ENCODE peak calls at places on chromosomes 12 and 14, in eight cellular contexts. J is small intestine; O is effector memory CD4-positive, alpha-beta T cell; C is SK-N-SH; H is HAP-1; U is endodermal cell; W is fibroblast of lung; T is ascending aorta. B is an unnamed sample.

GRCh38 chr14:61575751-61576150 is 119.6 kb upstream of the HIF1A start:
- DNase-seq in J (peak; percentile 28), O (no peak), C (no peak), H (no peak), U (peak; percentile 3), W (no peak), T (no peak), B (no peak)

GRCh38 chr12:41345071-41345470 is 157.0 kb downstream of the PDZRN4 start:
- DNase-seq in J (no peak), O (no peak), C (no peak), H (peak; percentile 41), U (no peak), W (peak; percentile 50), T (no peak), B (no peak)

GRCh38 chr14:89160437-89160836 is 256.6 kb downstream of the FOXN3 start:
- DNase-seq in J (no peak), O (no peak), C (no peak), H (no peak), U (no peak), W (no peak), T (no peak), B (no peak)

GRCh38 chr14:104240426-104241157 is 102.2 kb downstream of the KIF26A start:
- DNase-seq in J (peak; percentile 50), O (no peak), C (peak; percentile 32), H (no peak), U (peak; percentile 44), W (no peak), T (peak; percentile 31), B (no peak)

GRCh38 chr14:59707778-59708635 is 131.4 kb upstream of the CCDC175 start:
- DNase-seq in J (no peak), O (no peak), C (peak; percentile 19), H (no peak), U (no peak), W (peak; percentile 4), T (no peak), B (no peak)

GRCh38 chr12:116818341-116818856 is 62.8 kb downstream of the HRK start:
- DNase-seq in J (peak; percentile 8), O (no peak), C (peak; percentile 27), H (no peak), U (peak; percentile 49), W (peak; percentile 22), T (peak; percentile 66), B (no peak)

GRCh38 chr12:12523229-12523628 is 39.4 kb downstream of the DUSP16 start:
- DNase-seq in J (no peak), O (no peak), C (peak; percentile 47), H (no peak), U (no peak), W (no peak), T (no peak), B (no peak)

GRCh38 chr12:67811437-67812361 is 163.2 kb downstream of the DYRK2 start:
- DNase-seq in J (no peak), O (no peak), C (no peak), H (no peak), U (no peak), W (peak; percentile 90), T (no peak), B (no peak)

GRCh38 chr12:4245446-4245845 is 28.1 kb upstream of the CCND2 start:
- DNase-seq in J (no peak), O (no peak), C (no peak), H (no peak), U (no peak), W (no peak), T (no peak), B (no peak)

GRCh38 chr14:42110167-42110566 is 503.5 kb downstream of the LRFN5 start:
- DNase-seq in J (no peak), O (no peak), C (peak; percentile 1), H (peak; percentile 30), U (peak; percentile 53), W (peak; percentile 41), T (no peak), B (peak; percentile 33)

GRCh38 chr12:56267443-56268071 is 815 bp downstream of the COQ10A start:
- DNase-seq in J (no peak), O (no peak), C (peak; percentile 53), H (peak; percentile 49), U (no peak), W (no peak), T (no peak), B (peak; percentile 30)

DNA sequence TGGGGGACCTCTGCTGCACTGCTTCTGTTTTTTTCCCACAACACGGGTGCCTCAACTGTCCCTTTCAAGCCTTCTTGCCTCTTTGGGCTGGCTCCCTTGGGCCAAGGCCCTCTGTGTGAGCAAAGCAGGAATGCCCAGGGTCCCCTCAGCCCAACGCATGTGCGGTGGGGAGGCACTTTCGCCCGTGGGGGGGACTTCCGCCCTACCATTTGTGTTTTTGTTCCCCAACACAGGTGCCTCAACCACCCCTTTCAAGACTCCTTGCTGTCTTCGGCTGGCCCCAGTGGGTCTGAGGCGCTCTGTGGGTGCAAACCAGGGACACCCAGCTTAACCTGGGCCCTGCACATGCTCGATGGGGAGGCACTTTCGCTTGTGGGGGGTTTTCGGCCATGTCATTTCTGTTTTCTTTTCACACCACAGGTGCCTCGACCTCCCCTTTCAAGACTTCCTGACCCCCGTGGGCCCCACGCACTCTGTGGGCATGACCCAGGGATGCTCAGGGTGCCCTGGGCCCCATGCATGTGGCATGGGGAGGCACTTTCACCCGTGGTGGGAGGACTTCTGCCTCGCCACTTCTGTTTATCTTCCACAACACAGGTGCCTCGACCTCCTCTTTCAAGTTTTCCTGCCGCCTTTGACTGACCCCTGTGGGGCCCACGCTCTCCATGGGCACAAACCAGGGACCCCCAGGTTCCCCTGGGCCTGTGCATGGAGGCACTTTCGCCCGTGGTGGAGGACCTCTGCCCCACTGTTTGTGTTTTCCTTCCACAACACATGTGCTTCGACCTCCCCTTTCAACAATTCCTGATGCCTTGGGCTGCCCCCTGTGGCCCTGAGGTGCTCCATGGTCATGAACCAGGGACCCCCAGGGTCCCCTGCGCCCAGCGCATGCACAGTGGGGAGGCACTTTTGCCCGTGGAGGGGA is 365.7 kb downstream of the ALG10 start:
- DNase-seq in J (no peak), O (no peak), C (no peak), H (no peak), U (no peak), W (no peak), T (no peak), B (no peak)
- H3K9me3 ChIP-seq in J (peaks cover 13% of the 10 kb centered on the region), O (no peaks in the 10 kb centered on the region), C (no peaks in the 10 kb centered on the region), H (no peaks in the 10 kb centered on the region), U (peaks cover 30% of the 10 kb centered on the region), W (no peaks in the 10 kb centered on the region), T (peaks cover 5% of the 10 kb centered on the region), B (peaks cover 100% of the 10 kb centered on the region)

GRCh38 chr12:86194721-86195120 is 61.5 kb downstream of the MGAT4C start:
- DNase-seq in J (no peak), O (no peak), C (no peak), H (no peak), U (no peak), W (no peak), T (no peak), B (no peak)
- H3K9me3 ChIP-seq in J (no peaks in the 10 kb centered on the region), O (no peaks in the 10 kb centered on the region), C (no peaks in the 10 kb centered on the region), H (no peaks in the 10 kb centered on the region), U (no peaks in the 10 kb centered on the region), W (no peaks in the 10 kb centered on the region), T (no peaks in the 10 kb centered on the region), B (no peaks in the 10 kb centered on the region)

DNA sequence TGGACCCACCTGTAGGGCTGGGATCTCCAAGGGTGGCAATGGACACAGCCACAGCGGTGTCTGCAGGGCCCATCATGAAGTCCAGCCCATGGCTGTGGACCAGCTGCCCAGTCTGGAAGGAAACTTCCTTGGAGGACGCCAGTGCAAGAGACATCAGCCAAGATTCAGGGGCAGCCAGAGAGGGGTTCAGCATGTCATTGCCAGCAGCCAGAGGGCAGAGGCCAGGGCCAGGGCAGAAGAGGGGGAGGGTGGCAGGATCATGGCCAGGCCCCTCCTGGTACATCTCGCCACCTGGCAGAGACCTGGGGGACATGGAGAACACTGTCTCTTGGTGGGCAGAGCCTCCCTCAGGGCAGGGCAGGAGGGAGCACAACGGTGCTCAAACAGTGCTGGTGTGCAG is 10.2 kb downstream of the ANHX start:
- DNase-seq in J (no peak), O (no peak), C (no peak), H (no peak), U (peak; percentile 20), W (no peak), T (no peak), B (no peak)
- H3K9me3 ChIP-seq in J (peaks cover 3% of the 10 kb centered on the region), O (no peaks in the 10 kb centered on the region), C (no peaks in the 10 kb centered on the region), H (peaks cover 5% of the 10 kb centered on the region), U (peaks cover 62% of the 10 kb centered on the region), W (no peaks in the 10 kb centered on the region), T (peaks cover 4% of the 10 kb centered on the region), B (peaks cover 67% of the 10 kb centered on the region)

DNA sequence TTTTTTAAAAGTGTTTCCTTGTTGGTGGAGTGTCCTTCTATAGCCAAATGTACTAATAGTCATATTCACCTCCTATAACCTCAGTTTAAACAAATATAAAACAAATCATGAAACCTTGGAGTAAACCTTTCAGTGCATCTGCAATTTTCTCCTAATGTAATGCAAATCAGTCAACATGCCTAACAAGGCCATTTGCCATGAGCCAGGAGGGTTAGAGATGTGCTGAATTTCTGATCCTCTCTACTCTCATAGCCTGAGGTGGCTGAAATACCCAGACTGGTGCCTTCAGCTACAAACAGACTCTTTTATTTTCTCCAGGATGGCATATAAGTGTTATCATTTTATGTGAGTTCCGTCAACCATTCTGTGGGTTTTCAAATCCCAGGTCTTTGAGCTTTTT is 908.1 kb downstream of the GALC start:
- DNase-seq in J (no peak), O (no peak), C (no peak), H (no peak), U (no peak), W (no peak), T (no peak), B (no peak)
- H3K9me3 ChIP-seq in J (peaks cover 1% of the 10 kb centered on the region), O (no peaks in the 10 kb centered on the region), C (no peaks in the 10 kb centered on the region), H (no peaks in the 10 kb centered on the region), U (no peaks in the 10 kb centered on the region), W (no peaks in the 10 kb centered on the region), T (no peaks in the 10 kb centered on the region), B (no peaks in the 10 kb centered on the region)

DNA sequence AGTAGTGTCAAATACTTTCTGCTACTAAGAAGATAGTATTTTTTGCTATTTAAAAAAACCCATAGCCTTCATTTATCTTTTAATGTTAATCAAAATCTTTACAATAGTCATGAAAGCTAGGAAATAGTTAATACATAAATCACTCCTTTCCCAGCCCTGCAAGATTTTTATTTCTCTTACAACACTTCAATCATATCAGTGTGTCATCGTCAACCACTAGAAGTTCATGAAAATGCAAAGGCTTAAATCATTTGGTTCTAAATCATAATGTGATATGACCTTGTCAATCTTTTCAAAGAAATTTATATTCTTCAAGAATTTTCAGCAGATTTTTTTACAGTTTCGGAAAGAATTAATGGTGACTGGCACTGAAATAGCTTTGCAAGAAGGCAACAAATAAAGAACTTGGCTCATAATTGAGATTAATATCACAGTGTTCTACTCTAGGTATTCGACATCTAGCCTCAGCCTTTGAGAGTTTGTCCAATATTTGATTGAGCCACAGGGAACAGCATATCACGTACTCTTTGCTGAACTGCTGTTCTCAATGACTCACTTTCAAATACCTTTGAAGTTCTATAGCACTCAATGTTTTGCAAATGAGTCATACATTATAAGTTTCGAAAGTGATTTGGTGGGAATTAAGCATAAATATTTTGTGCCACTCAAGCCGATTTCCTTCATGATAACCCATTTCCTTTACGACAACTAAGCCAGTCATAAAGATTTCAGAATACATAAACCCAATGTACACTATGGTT is 383.9 kb upstream of the FOXG1 start:
- DNase-seq in J (no peak), O (no peak), C (no peak), H (no peak), U (no peak), W (peak; percentile 92), T (no peak), B (peak; percentile 17)
- H3K9me3 ChIP-seq in J (no peaks in the 10 kb centered on the region), O (no peaks in the 10 kb centered on the region), C (no peaks in the 10 kb centered on the region), H (peaks cover 2% of the 10 kb centered on the region), U (peaks cover 3% of the 10 kb centered on the region), W (no peaks in the 10 kb centered on the region), T (no peaks in the 10 kb centered on the region), B (no peaks in the 10 kb centered on the region)